ENCODE peak calls at places on chromosome 15, in four cellular contexts. One of them, this sample, is unnamed. For H3K4me1, the result is how much of the 10 kb centered on the place peaks cover.

GRCh38 chr15:96367436-96368200 is 37.1 kb downstream of the NR2F2 start:
- DNase-seq in GM23338: peak
- DNase-seq in thyroid gland: no peak
- DNase-seq in uterus: no peak
- DNase-seq in this sample: no peak

GRCh38 chr15:93929375-93930094 is 301.8 kb upstream of the MCTP2 start:
- DNase-seq in GM23338: peak
- DNase-seq in thyroid gland: peak
- DNase-seq in uterus: peak
- DNase-seq in this sample: peak

GRCh38 chr15:83379574-83379973 is 67.6 kb upstream of the SH3GL3 start:
- DNase-seq in GM23338: peak
- DNase-seq in thyroid gland: no peak
- DNase-seq in uterus: no peak
- DNase-seq in this sample: no peak

GRCh38 chr15:42549052-42549491 is 434 bp downstream of the HAUS2 start:
- DNase-seq in GM23338: peak
- DNase-seq in thyroid gland: peak
- DNase-seq in uterus: peak
- DNase-seq in this sample: no peak

GRCh38 chr15:48355377-48355776 is 24.1 kb downstream of the DUT start:
- DNase-seq in GM23338: no peak
- DNase-seq in thyroid gland: no peak
- DNase-seq in uterus: no peak
- DNase-seq in this sample: no peak

GRCh38 chr15:57635300-57635944 is 43.7 kb downstream of the MYZAP start:
- DNase-seq in GM23338: peak
- DNase-seq in thyroid gland: peak
- DNase-seq in uterus: peak
- DNase-seq in this sample: peak

GRCh38 chr15:41630616-41631218 is 29.5 kb upstream of the MGA start:
- DNase-seq in GM23338: no peak
- DNase-seq in thyroid gland: no peak
- DNase-seq in uterus: no peak
- DNase-seq in this sample: no peak

GRCh38 chr15:63041982-63042878 is at the start of gene TPM1:
- DNase-seq in GM23338: peak
- DNase-seq in thyroid gland: peak
- DNase-seq in uterus: peak
- DNase-seq in this sample: peak

GRCh38 chr15:31237042-31237324 is 89.7 kb upstream of the KLF13 start:
- DNase-seq in GM23338: no peak
- DNase-seq in thyroid gland: no peak
- DNase-seq in uterus: no peak
- DNase-seq in this sample: no peak

GRCh38 chr15:99717129-99718024 is 15.9 kb downstream of the LYSMD4 start:
- DNase-seq in GM23338: no peak
- DNase-seq in thyroid gland: no peak
- DNase-seq in uterus: no peak
- DNase-seq in this sample: no peak

GRCh38 chr15:77715051-77715450 is 82.3 kb upstream of the LINGO1 start:
- DNase-seq in GM23338: no peak
- DNase-seq in thyroid gland: no peak
- DNase-seq in uterus: no peak
- DNase-seq in this sample: no peak

GRCh38 chr15:73047882-73048281 is 4.4 kb upstream of the NEO1 start:
- DNase-seq in GM23338: no peak
- DNase-seq in thyroid gland: no peak
- DNase-seq in uterus: no peak
- DNase-seq in this sample: no peak

GRCh38 chr15:92020765-92021164 is 167.3 kb downstream of the SLCO3A1 start:
- DNase-seq in GM23338: no peak
- DNase-seq in thyroid gland: no peak
- DNase-seq in uterus: no peak
- DNase-seq in this sample: no peak

GRCh38 chr15:63904042-63904441 is 70.3 kb upstream of the HERC1 start:
- DNase-seq in GM23338: no peak
- DNase-seq in thyroid gland: no peak
- DNase-seq in uterus: no peak
- DNase-seq in this sample: no peak

GRCh38 chr15:89629829-89630228 is 25.4 kb downstream of the KIF7 start:
- DNase-seq in GM23338: no peak
- DNase-seq in thyroid gland: no peak
- DNase-seq in uterus: no peak
- DNase-seq in this sample: no peak

GRCh38 chr15:77291107-77291506 is 128.8 kb downstream of the PEAK1 start:
- DNase-seq in GM23338: no peak
- DNase-seq in thyroid gland: no peak
- DNase-seq in uterus: no peak
- DNase-seq in this sample: no peak

GRCh38 chr15:63456253-63456652 is 48.1 kb upstream of the USP3 start:
- DNase-seq in GM23338: no peak
- DNase-seq in thyroid gland: no peak
- DNase-seq in uterus: no peak
- DNase-seq in this sample: no peak

GRCh38 chr15:62894322-62895085 is 148.0 kb upstream of the TPM1 start:
- DNase-seq in GM23338: no peak
- DNase-seq in thyroid gland: no peak
- DNase-seq in uterus: no peak
- DNase-seq in this sample: no peak

GRCh38 chr15:35630985-35631384 is 85.0 kb upstream of the DPH6 start:
- DNase-seq in GM23338: peak
- DNase-seq in thyroid gland: no peak
- DNase-seq in uterus: no peak
- DNase-seq in this sample: no peak

GRCh38 chr15:69609176-69609575 is 156.6 kb downstream of the RPLP1 start:
- DNase-seq in GM23338: no peak
- DNase-seq in thyroid gland: no peak
- DNase-seq in uterus: no peak
- DNase-seq in this sample: no peak

GRCh38 chr15:40900256-40901052 is 6.2 kb downstream of the VPS18 start:
- DNase-seq in GM23338: no peak
- DNase-seq in thyroid gland: no peak
- DNase-seq in uterus: no peak
- DNase-seq in this sample: no peak

GRCh38 chr15:81897011-81897677 is 148.7 kb downstream of the MEX3B start:
- DNase-seq in GM23338: no peak
- DNase-seq in thyroid gland: no peak
- DNase-seq in uterus: peak
- DNase-seq in this sample: no peak

GRCh38 chr15:85354948-85355347 is 25.5 kb upstream of the AKAP13 start:
- DNase-seq in GM23338: no peak
- DNase-seq in thyroid gland: no peak
- DNase-seq in uterus: no peak
- DNase-seq in this sample: no peak
- H3K4me1 ChIP-seq in GM23338: under half
- H3K4me1 ChIP-seq in thyroid gland: under half
- H3K4me1 ChIP-seq in uterus: under half
- H3K4me1 ChIP-seq in this sample: under half

DNA sequence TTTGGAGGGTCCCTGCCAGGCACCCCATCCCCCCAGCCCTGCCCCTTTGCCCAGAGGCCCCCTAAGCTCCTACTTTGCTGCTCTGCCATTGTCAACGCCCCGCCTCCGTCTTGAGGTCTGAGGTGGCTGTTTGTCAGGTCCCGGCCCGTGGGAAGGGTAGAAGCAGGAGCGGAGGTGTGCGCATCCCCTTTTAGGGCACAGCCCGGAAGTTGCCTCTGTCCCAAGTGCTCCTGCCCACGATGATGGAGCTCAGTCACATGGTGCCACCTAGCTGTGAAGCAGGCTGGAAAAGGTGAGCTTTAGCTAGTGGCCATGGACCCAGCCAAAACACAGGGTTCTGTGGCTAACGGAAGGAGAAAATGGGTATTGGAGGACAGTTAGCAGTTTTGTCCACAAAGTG is 28.5 kb upstream of the LCTL start:
- DNase-seq in GM23338: peak
- DNase-seq in thyroid gland: no peak
- DNase-seq in uterus: no peak
- DNase-seq in this sample: no peak
- TF ChIP-seq CTCF in GM23338: peak
- TF ChIP-seq CTCF in thyroid gland: no peak
- TF ChIP-seq CTCF in uterus: no peak
- TF ChIP-seq CTCF in this sample: no peak

GRCh38 chr15:90819850-90820249 is 48.5 kb upstream of the FURIN start:
- DNase-seq in GM23338: no peak
- DNase-seq in thyroid gland: no peak
- DNase-seq in uterus: no peak
- DNase-seq in this sample: no peak
- H3K4me1 ChIP-seq in GM23338: under half
- H3K4me1 ChIP-seq in thyroid gland: under half
- H3K4me1 ChIP-seq in uterus: under half
- H3K4me1 ChIP-seq in this sample: under half

GRCh38 chr15:75669191-75669878 is 21.6 kb downstream of the SNX33 start:
- DNase-seq in GM23338: no peak
- DNase-seq in thyroid gland: peak
- DNase-seq in uterus: no peak
- DNase-seq in this sample: no peak
- TF ChIP-seq CTCF in GM23338: no peak
- TF ChIP-seq CTCF in thyroid gland: no peak
- TF ChIP-seq CTCF in uterus: no peak
- TF ChIP-seq CTCF in this sample: no peak